ENCODE peak calls at places on chromosomes 3 and 15, in nine cellular contexts. O is H9; I is stimulated activated naive CD4-positive, alpha-beta T cell; R is ovary; D is AG04449; U is GM12891; Q is anterior cingulate cortex; V is stimulated activated effector memory CD8-positive, alpha-beta T cell treated with anti-CD3 and anti-CD28 coated beads, Interleukin-12 subunit alpha, Interleukin-12 subunit beta, amount 100 ng/mL, for 72 hours; B is astrocyte. F is an unnamed sample.

GRCh38 chr15:64749167-64749566 is 26.2 kb downstream of the RBPMS2 start:
- DNase-seq in V (no peak), Q (no peak), B (peak), R (no peak), D (peak), I (no peak), U (no peak), O (no peak), F (no peak)

GRCh38 chr3:51311055-51311454 is 74.0 kb upstream of the MANF start:
- DNase-seq in I (peak), V (no peak), R (no peak), Q (no peak), O (no peak), U (peak), D (peak), B (peak), F (no peak)

GRCh38 chr3:124147429-124147828 is 155.5 kb upstream of the ROPN1 start:
- DNase-seq in B (no peak), U (no peak), O (no peak), Q (no peak), I (no peak), V (no peak), D (no peak), R (no peak), F (no peak)

GRCh38 chr15:61256231-61256630 is 27.1 kb upstream of the RORA start:
- DNase-seq in B (no peak), I (no peak), R (no peak), Q (no peak), O (no peak), V (no peak), U (no peak), D (no peak), F (no peak)

GRCh38 chr3:12557472-12558105 is 702 bp downstream of the MKRN2 start:
- DNase-seq in U (no peak), Q (no peak), D (no peak), R (no peak), V (no peak), O (no peak), I (no peak), B (peak), F (no peak)

GRCh38 chr3:135966349-135966695 is 794 bp downstream of the PPP2R3A start:
- DNase-seq in B (no peak), Q (peak), U (no peak), I (peak), D (no peak), O (no peak), V (peak), R (peak), F (peak)

GRCh38 chr3:194617827-194618226 is 15.4 kb downstream of the TMEM44 start:
- DNase-seq in I (no peak), O (no peak), Q (no peak), V (no peak), B (peak), D (no peak), U (no peak), R (no peak), F (peak)

GRCh38 chr3:105523496-105523895 is 156.8 kb downstream of the ALCAM start:
- DNase-seq in O (no peak), V (no peak), Q (no peak), B (no peak), I (no peak), U (no peak), D (no peak), R (no peak), F (no peak)

GRCh38 chr15:80031841-80032240 is 27.6 kb upstream of the ZFAND6 start:
- DNase-seq in B (no peak), D (no peak), Q (no peak), I (no peak), R (no peak), U (no peak), O (no peak), V (no peak), F (peak)

GRCh38 chr15:58742424-58743160 is 6.9 kb downstream of the ADAM10 start:
- DNase-seq in U (no peak), I (no peak), Q (no peak), B (peak), D (peak), V (no peak), O (no peak), R (no peak), F (no peak)

GRCh38 chr15:73240864-73241499 is 127.8 kb downstream of the HCN4 start:
- DNase-seq in R (peak), O (peak), I (peak), U (peak), Q (peak), B (peak), V (peak), D (no peak), F (no peak)

GRCh38 chr3:117486709-117487394 is 777.3 kb downstream of the TUSC7 start:
- DNase-seq in O (no peak), B (no peak), U (no peak), V (no peak), I (no peak), D (no peak), R (no peak), Q (no peak), F (no peak)

GRCh38 chr3:24943961-24944360 is 449.3 kb upstream of the THRB start:
- DNase-seq in I (no peak), B (no peak), Q (no peak), O (no peak), U (no peak), D (no peak), R (no peak), V (no peak), F (no peak)

GRCh38 chr15:58447244-58448010 is 15.6 kb downstream of the LIPC start:
- DNase-seq in U (no peak), R (no peak), Q (no peak), I (no peak), B (peak), O (no peak), V (no peak), D (peak), F (no peak)

GRCh38 chr3:173398111-173398479 is 551 bp downstream of the NLGN1 start:
- DNase-seq in V (no peak), Q (no peak), R (no peak), D (no peak), O (no peak), B (peak), I (no peak), U (no peak), F (no peak)

GRCh38 chr3:50675179-50676030 is 678 bp downstream of the DOCK3 start:
- DNase-seq in O (peak), Q (peak), I (peak), B (no peak), U (no peak), R (no peak), D (no peak), V (peak), F (peak)

GRCh38 chr3:129687586-129688125 is 81.2 kb upstream of the PLXND1 start:
- DNase-seq in O (no peak), D (no peak), B (peak), U (no peak), Q (no peak), V (no peak), I (no peak), R (no peak), F (no peak)

GRCh38 chr15:98241032-98241554 is 280.6 kb downstream of the ARRDC4 start:
- DNase-seq in U (no peak), D (no peak), O (no peak), B (no peak), V (no peak), R (no peak), Q (no peak), I (no peak), F (no peak)

GRCh38 chr3:190575441-190576190 is 61.7 kb downstream of the IL1RAP start:
- DNase-seq in V (no peak), D (no peak), R (no peak), Q (no peak), U (no peak), O (no peak), I (no peak), B (no peak), F (peak)

GRCh38 chr3:108099679-108100428 is 9.0 kb upstream of the CD47 start:
- DNase-seq in D (no peak), I (peak), O (no peak), B (no peak), U (no peak), R (no peak), V (no peak), Q (no peak), F (peak)

GRCh38 chr3:79497447-79498111 is 270.2 kb downstream of the ROBO1 start:
- DNase-seq in B (no peak), I (no peak), O (no peak), R (no peak), V (no peak), U (peak), D (no peak), Q (no peak), F (no peak)

GRCh38 chr3:124260206-124260915 is 268.4 kb upstream of the ROPN1 start:
- DNase-seq in Q (no peak), R (no peak), O (no peak), B (peak), I (no peak), V (no peak), U (no peak), D (peak), F (peak)